ENCODE peak calls at places on chromosomes 12 and 14, in four cellular contexts. One of them, this sample, is unnamed.

GRCh38 chr12:114681149-114681849 is 2.7 kb downstream of the TBX3 start:
- DNase-seq in A549: no peak
- DNase-seq in neural progenitor cell: no peak
- DNase-seq in AG04450: no peak
- DNase-seq in this sample: peak; percentile 59

GRCh38 chr12:43098078-43098477 is 453.9 kb downstream of the ADAMTS20 start:
- DNase-seq in A549: no peak
- DNase-seq in neural progenitor cell: no peak
- DNase-seq in AG04450: no peak
- DNase-seq in this sample: peak; percentile 69

GRCh38 chr14:81889529-81889928 is 355.9 kb upstream of the SEL1L start:
- DNase-seq in A549: no peak
- DNase-seq in neural progenitor cell: no peak
- DNase-seq in AG04450: no peak
- DNase-seq in this sample: no peak

GRCh38 chr12:117980621-117981020 is 11.8 kb upstream of the KSR2 start:
- DNase-seq in A549: no peak
- DNase-seq in neural progenitor cell: no peak
- DNase-seq in AG04450: no peak
- DNase-seq in this sample: no peak

GRCh38 chr12:123270380-123271181 is 1.1 kb downstream of the CDK2AP1 start:
- DNase-seq in A549: no peak
- DNase-seq in neural progenitor cell: peak; percentile 42
- DNase-seq in AG04450: no peak
- DNase-seq in this sample: no peak

GRCh38 chr12:26340649-26341048 is 145.3 kb downstream of the SSPN start:
- DNase-seq in A549: no peak
- DNase-seq in neural progenitor cell: no peak
- DNase-seq in AG04450: no peak
- DNase-seq in this sample: no peak

GRCh38 chr12:53500119-53500775 is 836 bp upstream of the TARBP2 start:
- DNase-seq in A549: no peak
- DNase-seq in neural progenitor cell: peak; percentile 46
- DNase-seq in AG04450: no peak
- DNase-seq in this sample: no peak

GRCh38 chr12:107404981-107405380 is 280.6 kb upstream of the PWP1 start:
- DNase-seq in A549: peak; percentile 40
- DNase-seq in neural progenitor cell: peak; percentile 59
- DNase-seq in AG04450: no peak
- DNase-seq in this sample: no peak

GRCh38 chr12:113373966-113374365 is 15.6 kb downstream of the PLBD2 start:
- DNase-seq in A549: no peak
- DNase-seq in neural progenitor cell: no peak
- DNase-seq in AG04450: no peak
- DNase-seq in this sample: no peak

GRCh38 chr14:57559561-57559960 is 65.9 kb upstream of the CCDC198 start:
- DNase-seq in A549: no peak
- DNase-seq in neural progenitor cell: peak; percentile 79
- DNase-seq in AG04450: no peak
- DNase-seq in this sample: no peak

GRCh38 chr14:27390130-27390529 is 792.3 kb upstream of the NOVA1 start:
- DNase-seq in A549: no peak
- DNase-seq in neural progenitor cell: peak; percentile 2
- DNase-seq in AG04450: no peak
- DNase-seq in this sample: no peak

GRCh38 chr14:66717571-66718140 is 209.7 kb downstream of the GPHN start:
- DNase-seq in A549: no peak
- DNase-seq in neural progenitor cell: no peak
- DNase-seq in AG04450: no peak
- DNase-seq in this sample: no peak

GRCh38 chr14:96145116-96145864 is 59.3 kb upstream of the BDKRB2 start:
- DNase-seq in A549: no peak
- DNase-seq in neural progenitor cell: no peak
- DNase-seq in AG04450: peak; percentile 69
- DNase-seq in this sample: no peak

GRCh38 chr12:10582704-10583103 is 30.7 kb downstream of the MAGOHB start:
- DNase-seq in A549: no peak
- DNase-seq in neural progenitor cell: no peak
- DNase-seq in AG04450: no peak
- DNase-seq in this sample: no peak

GRCh38 chr14:76919431-76919810 is 93.2 kb downstream of the LRRC74A start:
- DNase-seq in A549: no peak
- DNase-seq in neural progenitor cell: no peak
- DNase-seq in AG04450: no peak
- DNase-seq in this sample: no peak

GRCh38 chr14:24903337-24903736 is 146.6 kb downstream of the STXBP6 start:
- DNase-seq in A549: no peak
- DNase-seq in neural progenitor cell: no peak
- DNase-seq in AG04450: peak; percentile 6
- DNase-seq in this sample: no peak

GRCh38 chr12:53578783-53579182 is 47.4 kb downstream of the ATF7 start:
- DNase-seq in A549: no peak
- DNase-seq in neural progenitor cell: no peak
- DNase-seq in AG04450: no peak
- DNase-seq in this sample: no peak

GRCh38 chr12:4156317-4156716 is 117.2 kb upstream of the CCND2 start:
- DNase-seq in A549: no peak
- DNase-seq in neural progenitor cell: no peak
- DNase-seq in AG04450: no peak
- DNase-seq in this sample: no peak

GRCh38 chr14:99260652-99261551 is 11.1 kb downstream of the BCL11B start:
- DNase-seq in A549: no peak
- DNase-seq in neural progenitor cell: peak; percentile 33
- DNase-seq in AG04450: no peak
- DNase-seq in this sample: no peak

GRCh38 chr14:98404811-98405210 is 867.2 kb downstream of the BCL11B start:
- DNase-seq in A549: no peak
- DNase-seq in neural progenitor cell: peak; percentile 46
- DNase-seq in AG04450: no peak
- DNase-seq in this sample: no peak

GRCh38 chr12:28457785-28458184 is 267.5 kb downstream of the CCDC91 start:
- DNase-seq in A549: no peak
- DNase-seq in neural progenitor cell: no peak
- DNase-seq in AG04450: no peak
- DNase-seq in this sample: no peak

GRCh38 chr12:57154076-57154475 is 6.7 kb upstream of the LRP1-AS start:
- DNase-seq in A549: no peak
- DNase-seq in neural progenitor cell: no peak
- DNase-seq in AG04450: no peak
- DNase-seq in this sample: no peak

GRCh38 chr12:57152408-57153038 is 5.1 kb upstream of the LRP1-AS start:
- DNase-seq in A549: no peak
- DNase-seq in neural progenitor cell: no peak
- DNase-seq in AG04450: no peak
- DNase-seq in this sample: no peak

GRCh38 chr12:57151741-57152407 is 4.5 kb upstream of the LRP1-AS start:
- DNase-seq in A549: no peak
- DNase-seq in neural progenitor cell: no peak
- DNase-seq in AG04450: peak; percentile 56
- DNase-seq in this sample: no peak

GRCh38 chr12:57154804-57155434 is 7.5 kb upstream of the LRP1-AS start:
- DNase-seq in A549: no peak
- DNase-seq in neural progenitor cell: no peak
- DNase-seq in AG04450: no peak
- DNase-seq in this sample: no peak

DNA sequence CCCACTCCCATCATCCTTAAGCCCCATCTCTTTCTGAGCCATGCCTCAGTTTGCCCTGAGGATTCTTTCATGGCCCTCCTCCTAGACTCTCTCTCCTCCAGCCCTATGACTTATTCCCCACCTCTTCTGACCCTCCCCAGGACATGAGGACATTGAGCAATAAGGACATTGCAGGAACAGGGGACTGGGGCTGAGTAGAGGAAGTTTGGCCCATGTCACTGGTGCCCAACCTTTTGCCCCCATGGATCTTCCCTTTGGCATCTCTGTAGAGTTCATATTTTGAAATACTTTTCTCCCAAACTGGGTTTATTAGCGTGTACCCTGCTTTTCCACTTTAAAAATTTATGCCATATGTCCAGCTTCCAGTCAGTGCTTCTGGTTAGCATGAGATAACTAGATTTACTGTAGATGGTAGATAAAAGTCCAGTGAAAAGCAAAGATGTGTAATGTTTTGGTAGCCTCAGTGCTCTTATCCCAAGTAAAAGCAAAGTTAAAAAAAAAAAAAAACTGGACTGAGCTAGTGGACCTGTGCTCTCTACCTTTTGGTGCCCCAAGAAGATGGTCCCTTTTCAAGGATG is 6.1 kb upstream of the LRP1-AS start:
- DNase-seq in A549: no peak
- DNase-seq in neural progenitor cell: no peak
- DNase-seq in AG04450: no peak
- DNase-seq in this sample: no peak
- H3K27ac ChIP-seq in A549: no peak overlapping the region
- H3K27ac ChIP-seq in neural progenitor cell: no peak overlapping the region
- H3K27ac ChIP-seq in AG04450: peak overlapping the region; percentile 89
- H3K27ac ChIP-seq in this sample: no peak overlapping the region

GRCh38 chr14:93787465-93788306 is 599 bp downstream of the PRIMA1 start:
- DNase-seq in A549: no peak
- DNase-seq in neural progenitor cell: peak; percentile 77
- DNase-seq in AG04450: no peak
- DNase-seq in this sample: no peak

GRCh38 chr14:93789366-93790130 is 1.3 kb upstream of the PRIMA1 start:
- DNase-seq in A549: no peak
- DNase-seq in neural progenitor cell: peak; percentile 42
- DNase-seq in AG04450: no peak
- DNase-seq in this sample: no peak

GRCh38 chr14:93788557-93789365 is 476 bp upstream of the PRIMA1 start:
- DNase-seq in A549: peak; percentile 74
- DNase-seq in neural progenitor cell: peak; percentile 80
- DNase-seq in AG04450: no peak
- DNase-seq in this sample: no peak

GRCh38 chr14:93790966-93791365 is 2.7 kb upstream of the PRIMA1 start:
- DNase-seq in A549: no peak
- DNase-seq in neural progenitor cell: no peak
- DNase-seq in AG04450: no peak
- DNase-seq in this sample: no peak

GRCh38 chr14:93788307-93788556 is at the start of gene PRIMA1:
- DNase-seq in A549: no peak
- DNase-seq in neural progenitor cell: no peak
- DNase-seq in AG04450: no peak
- DNase-seq in this sample: no peak
- H3K27ac ChIP-seq in A549: peak within 1 kb of the TSS; percentile 58
- H3K27ac ChIP-seq in neural progenitor cell: no peak within 1 kb of the TSS
- H3K27ac ChIP-seq in AG04450: no peak within 1 kb of the TSS
- H3K27ac ChIP-seq in this sample: no peak within 1 kb of the TSS

GRCh38 chr12:104132351-104132956 is 5.6 kb downstream of the NFYB start:
- DNase-seq in A549: no peak
- DNase-seq in neural progenitor cell: no peak
- DNase-seq in AG04450: no peak
- DNase-seq in this sample: no peak
- H3K27ac ChIP-seq in A549: no peak overlapping the region
- H3K27ac ChIP-seq in neural progenitor cell: no peak overlapping the region
- H3K27ac ChIP-seq in AG04450: no peak overlapping the region
- H3K27ac ChIP-seq in this sample: no peak overlapping the region

DNA sequence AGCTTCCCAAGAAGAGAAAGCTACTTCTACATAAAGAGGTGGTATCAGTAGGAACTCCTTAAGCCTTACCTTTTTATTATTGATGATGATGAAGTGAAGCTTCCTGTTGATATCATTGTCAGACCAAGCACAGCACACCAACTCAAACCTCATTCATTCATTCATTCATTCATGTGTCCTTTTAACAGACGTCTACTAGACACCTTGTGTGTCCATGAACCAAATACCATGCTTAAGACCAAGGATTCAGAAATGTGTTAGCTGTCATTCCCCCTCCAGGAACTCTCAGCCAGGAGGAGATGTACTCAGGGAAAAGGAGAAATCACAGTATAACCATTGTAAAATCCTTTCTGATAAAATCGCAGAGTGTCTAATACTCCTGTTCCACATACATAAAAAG is 194.8 kb downstream of the ZFP36L1 start:
- DNase-seq in A549: no peak
- DNase-seq in neural progenitor cell: no peak
- DNase-seq in AG04450: no peak
- DNase-seq in this sample: no peak
- H3K27ac ChIP-seq in A549: peak overlapping the region; percentile 99
- H3K27ac ChIP-seq in neural progenitor cell: no peak overlapping the region
- H3K27ac ChIP-seq in AG04450: peak overlapping the region; percentile 98
- H3K27ac ChIP-seq in this sample: peak overlapping the region; percentile 76

GRCh38 chr12:6790496-6791150 is 1.3 kb downstream of the CD4 start:
- DNase-seq in A549: no peak
- DNase-seq in neural progenitor cell: no peak
- DNase-seq in AG04450: no peak
- DNase-seq in this sample: no peak
- H3K27ac ChIP-seq in A549: no peak overlapping the region
- H3K27ac ChIP-seq in neural progenitor cell: no peak overlapping the region
- H3K27ac ChIP-seq in AG04450: no peak overlapping the region
- H3K27ac ChIP-seq in this sample: no peak overlapping the region

GRCh38 chr12:96266238-96266637 is 72.1 kb downstream of the ELK3 start:
- DNase-seq in A549: no peak
- DNase-seq in neural progenitor cell: no peak
- DNase-seq in AG04450: no peak
- DNase-seq in this sample: no peak

GRCh38 chr12:96265836-96266235 is 71.7 kb downstream of the ELK3 start:
- DNase-seq in A549: no peak
- DNase-seq in neural progenitor cell: no peak
- DNase-seq in AG04450: no peak
- DNase-seq in this sample: no peak

GRCh38 chr12:96261557-96261956 is 67.4 kb downstream of the ELK3 start:
- DNase-seq in A549: no peak
- DNase-seq in neural progenitor cell: no peak
- DNase-seq in AG04450: no peak
- DNase-seq in this sample: no peak

GRCh38 chr12:96263449-96263902 is 69.3 kb downstream of the ELK3 start:
- DNase-seq in A549: no peak
- DNase-seq in neural progenitor cell: no peak
- DNase-seq in AG04450: no peak
- DNase-seq in this sample: no peak

GRCh38 chr12:96265400-96265799 is 71.2 kb downstream of the ELK3 start:
- DNase-seq in A549: no peak
- DNase-seq in neural progenitor cell: no peak
- DNase-seq in AG04450: no peak
- DNase-seq in this sample: no peak
- H3K27ac ChIP-seq in A549: no peak overlapping the region
- H3K27ac ChIP-seq in neural progenitor cell: no peak overlapping the region
- H3K27ac ChIP-seq in AG04450: no peak overlapping the region
- H3K27ac ChIP-seq in this sample: no peak overlapping the region

GRCh38 chr12:6347367-6348338 is 5.8 kb upstream of the TNFRSF1A start:
- DNase-seq in A549: no peak
- DNase-seq in neural progenitor cell: no peak
- DNase-seq in AG04450: no peak
- DNase-seq in this sample: no peak
- H3K27ac ChIP-seq in A549: peak overlapping the region; percentile 98
- H3K27ac ChIP-seq in neural progenitor cell: no peak overlapping the region
- H3K27ac ChIP-seq in AG04450: no peak overlapping the region
- H3K27ac ChIP-seq in this sample: no peak overlapping the region